ENCODE peak calls at places on chromosomes 5 and 9, in five cellular contexts. E, L, Q, V and D are unnamed samples.
A peak's percentile ranks its signal among the peaks of the same experiment; 100 is the strongest.

GRCh38 chr5:20972419-20972925 is 984.5 kb upstream of the CDH18 start:
- DNase-seq in E (no peak), L (no peak), Q (peak; percentile 33), V (peak; percentile 5), D (no peak)

GRCh38 chr5:115855959-115856358 is 14.2 kb downstream of the AP3S1 start:
- DNase-seq in E (no peak), L (no peak), Q (no peak), V (peak; percentile 45), D (no peak)

GRCh38 chr5:80408475-80408875 is 611 bp downstream of the ZFYVE16 start:
- DNase-seq in E (no peak), L (peak; percentile 50), Q (peak; percentile 30), V (peak; percentile 29), D (peak; percentile 61)

GRCh38 chr9:114216081-114216480 is 60.7 kb downstream of the COL27A1 start:
- DNase-seq in E (no peak), L (peak; percentile 74), Q (no peak), V (no peak), D (no peak)

GRCh38 chr5:10354048-10354872 is 765 bp downstream of the MARCHF6 start:
- DNase-seq in E (no peak), L (peak; percentile 49), Q (peak; percentile 41), V (peak; percentile 48), D (peak; percentile 59)

GRCh38 chr9:123548749-123549545 is 192.9 kb downstream of the CRB2 start:
- DNase-seq in E (no peak), L (no peak), Q (no peak), V (no peak), D (no peak)

GRCh38 chr5:143426437-143426991 is 23.0 kb upstream of the NR3C1 start:
- DNase-seq in E (no peak), L (no peak), Q (no peak), V (peak; percentile 42), D (no peak)

GRCh38 chr5:88092358-88092757 is 176.3 kb downstream of the TMEM161B start:
- DNase-seq in E (no peak), L (no peak), Q (no peak), V (no peak), D (no peak)

GRCh38 chr5:68460147-68460760 is 244.7 kb downstream of the PIK3R1 start:
- DNase-seq in E (no peak), L (no peak), Q (peak; percentile 67), V (peak; percentile 79), D (no peak)

GRCh38 chr5:59798862-59799667 is 94.5 kb downstream of the PDE4D start:
- DNase-seq in E (no peak), L (no peak), Q (no peak), V (peak; percentile 43), D (no peak)

GRCh38 chr5:149878371-149878770 is 66.2 kb downstream of the PDE6A start:
- DNase-seq in E (no peak), L (no peak), Q (no peak), V (peak; percentile 21), D (no peak)

GRCh38 chr5:159240301-159240870 is 22.7 kb upstream of the UBLCP1 start:
- DNase-seq in E (no peak), L (no peak), Q (peak; percentile 66), V (no peak), D (no peak)

GRCh38 chr9:136714096-136714875 is 1.9 kb downstream of the DIPK1B start:
- DNase-seq in E (no peak), L (no peak), Q (no peak), V (no peak), D (no peak)

GRCh38 chr5:143165049-143165448 is 238.4 kb downstream of the NR3C1 start:
- DNase-seq in E (no peak), L (no peak), Q (no peak), V (no peak), D (no peak)

GRCh38 chr5:125291447-125291846 is 545.0 kb upstream of the ZNF608 start:
- DNase-seq in E (no peak), L (no peak), Q (no peak), V (no peak), D (no peak)

GRCh38 chr5:78640622-78641021 is 8.0 kb downstream of the LHFPL2 start:
- DNase-seq in E (no peak), L (no peak), Q (no peak), V (peak; percentile 72), D (no peak)

GRCh38 chr5:112757468-112758208 is 20.0 kb downstream of the APC start:
- DNase-seq in E (no peak), L (no peak), Q (no peak), V (peak; percentile 74), D (no peak)

GRCh38 chr9:81590688-81591087 is 98.7 kb downstream of the TLE1 start:
- DNase-seq in E (no peak), L (no peak), Q (no peak), V (no peak), D (no peak)

GRCh38 chr9:99431103-99431502 is 209.0 kb downstream of the SEC61B start:
- DNase-seq in E (no peak), L (no peak), Q (peak; percentile 89), V (peak; percentile 79), D (no peak)

GRCh38 chr5:133930061-133930823 is 38.2 kb downstream of the C5orf15 start:
- DNase-seq in E (no peak), L (no peak), Q (peak; percentile 62), V (peak; percentile 72), D (no peak)

GRCh38 chr5:133729800-133730199 is 117.5 kb upstream of the FSTL4 start:
- DNase-seq in E (no peak), L (no peak), Q (no peak), V (no peak), D (peak; percentile 16)

GRCh38 chr5:168317521-168318147 is 26.2 kb downstream of the WWC1 start:
- DNase-seq in E (no peak), L (peak; percentile 44), Q (peak; percentile 97), V (peak; percentile 99), D (no peak)

GRCh38 chr5:52007230-52007858 is 624.1 kb downstream of the ISL1 start:
- DNase-seq in E (no peak), L (no peak), Q (peak; percentile 4), V (peak; percentile 48), D (no peak)

GRCh38 chr9:22005700-22006605 is 3.2 kb downstream of the CDKN2B start:
- DNase-seq in E (no peak), L (no peak), Q (no peak), V (no peak), D (no peak)

GRCh38 chr9:137913771-137914767 is 36.5 kb downstream of the CACNA1B start:
- DNase-seq in E (no peak), L (no peak), Q (no peak), V (no peak), D (no peak)

GRCh38 chr9:91896513-91897121 is 53.4 kb downstream of the ROR2 start:
- DNase-seq in E (no peak), L (peak; percentile 71), Q (no peak), V (peak; percentile 78), D (no peak)

GRCh38 chr5:149324639-149325038 is 20.7 kb upstream of the GRPEL2 start:
- DNase-seq in E (no peak), L (no peak), Q (no peak), V (no peak), D (no peak)

GRCh38 chr9:114283551-114284111 is 39.3 kb upstream of the ORM1 start:
- DNase-seq in E (no peak), L (no peak), Q (no peak), V (no peak), D (no peak)

GRCh38 chr5:160369990-160370712 is at the start of gene C1QTNF2:
- DNase-seq in E (no peak), L (peak; percentile 43), Q (peak; percentile 31), V (peak; percentile 61), D (peak; percentile 69)

GRCh38 chr9:96136992-96137665 is 164.8 kb downstream of the HSD17B3 start:
- DNase-seq in E (no peak), L (peak; percentile 79), Q (peak; percentile 70), V (peak; percentile 59), D (no peak)

GRCh38 chr5:39080597-39081204 is 6.5 kb upstream of the RICTOR start:
- DNase-seq in E (no peak), L (peak; percentile 50), Q (peak; percentile 25), V (peak; percentile 83), D (peak; percentile 70)

GRCh38 chr5:65105301-65105700 is 336.6 kb downstream of the CWC27 start:
- DNase-seq in E (no peak), L (no peak), Q (no peak), V (no peak), D (no peak)

GRCh38 chr9:109861918-109862317 is 81.9 kb downstream of the PALM2AKAP2 start:
- DNase-seq in E (no peak), L (no peak), Q (no peak), V (no peak), D (no peak)

GRCh38 chr9:91913096-91913495 is 36.9 kb downstream of the ROR2 start:
- DNase-seq in E (no peak), L (no peak), Q (no peak), V (no peak), D (no peak)

GRCh38 chr5:179118338-179118737 is 58.2 kb downstream of the ZNF354C start:
- DNase-seq in E (no peak), L (no peak), Q (no peak), V (no peak), D (no peak)

GRCh38 chr9:626591-626990 is 214.9 kb upstream of the DMRT1 start:
- DNase-seq in E (no peak), L (no peak), Q (no peak), V (peak; percentile 15), D (no peak)

DNA sequence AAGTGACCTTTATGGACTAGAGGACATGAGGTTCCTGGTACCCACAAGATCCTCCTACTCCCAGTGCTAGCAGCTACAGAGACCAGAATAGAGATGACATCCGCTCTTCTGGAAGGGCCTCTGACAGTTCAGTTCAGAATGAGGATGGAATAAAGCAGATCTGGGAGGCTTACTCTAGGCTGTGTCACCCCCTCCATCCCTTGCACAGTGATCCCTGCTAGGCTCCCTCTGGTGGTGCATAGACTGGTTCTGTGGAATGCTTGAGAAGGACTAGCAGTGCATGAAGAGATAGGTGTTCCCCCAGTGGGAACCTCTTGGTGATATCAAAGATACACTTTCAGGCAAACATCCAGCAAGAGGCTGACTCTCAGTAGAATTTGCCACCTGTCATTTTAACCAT is 83.0 kb downstream of the NPR3 start:
- DNase-seq in E (no peak), L (no peak), Q (peak; percentile 44), V (peak; percentile 54), D (no peak)
- TF ChIP-seq CTCF in E (no peak), L (no peak), Q (peak; percentile 83), V (peak; percentile 49), D (no peak)

GRCh38 chr5:141845371-141845821 is 32.8 kb downstream of the PCDH1 start:
- DNase-seq in E (no peak), L (no peak), Q (no peak), V (no peak), D (no peak)
- TF ChIP-seq CTCF in E (no peak), L (no peak), Q (peak; percentile 23), V (no peak), D (no peak)

GRCh38 chr5:130529716-130530485 is 625.6 kb downstream of the CHSY3 start:
- DNase-seq in E (no peak), L (no peak), Q (no peak), V (no peak), D (no peak)
- TF ChIP-seq CTCF in E (no peak), L (no peak), Q (no peak), V (no peak), D (no peak)

DNA sequence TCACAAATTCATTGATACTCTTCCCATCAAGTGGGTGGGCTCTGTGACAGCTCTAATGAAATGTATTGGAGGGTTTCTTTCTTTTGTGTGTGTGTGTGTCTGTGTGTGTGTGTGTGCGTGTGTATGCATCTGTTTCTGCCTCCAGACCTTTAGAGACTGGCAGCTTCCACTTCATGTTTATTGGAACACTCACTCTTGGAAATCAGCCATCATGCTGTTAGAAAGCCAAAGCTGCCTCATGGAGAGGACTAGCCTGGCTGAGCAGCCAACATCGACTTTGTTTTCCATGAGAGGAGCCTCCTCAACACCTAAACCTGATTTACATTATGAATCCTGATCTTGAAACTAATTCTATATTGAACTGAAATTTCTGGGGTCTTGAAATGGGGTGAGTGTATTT is 128.5 kb upstream of the FAM174A start:
- DNase-seq in E (no peak), L (no peak), Q (no peak), V (peak; percentile 15), D (no peak)
- TF ChIP-seq CTCF in E (no peak), L (no peak), Q (no peak), V (no peak), D (no peak)